ENCODE peak calls at places on chromosomes 1 and 21, in six cellular contexts. K, H, W, P, M and J are unnamed samples.

GRCh38 chr1:61294828-61295428 is 212.6 kb downstream of the NFIA start:
- DNase-seq in K (no peak), H (no peak), W (no peak), P (no peak), M (no peak), J (no peak)

GRCh38 chr1:20153000-20153418 is 13.9 kb downstream of the PLA2G2F start:
- DNase-seq in K (no peak), H (no peak), W (no peak), P (peak; percentile 73), M (no peak), J (peak; percentile 67)

GRCh38 chr21:37368536-37369279 is 2.1 kb downstream of the DYRK1A start:
- DNase-seq in K (peak; percentile 22), H (no peak), W (no peak), P (no peak), M (peak; percentile 79), J (no peak)

GRCh38 chr1:185343306-185343705 is 26.3 kb upstream of the IVNS1ABP start:
- DNase-seq in K (no peak), H (no peak), W (no peak), P (no peak), M (no peak), J (no peak)

GRCh38 chr1:243980071-243980470 is 71.0 kb upstream of the ZBTB18 start:
- DNase-seq in K (no peak), H (no peak), W (no peak), P (no peak), M (no peak), J (no peak)

GRCh38 chr1:95116666-95117206 is 419 bp upstream of the TLCD4 start:
- DNase-seq in K (peak; percentile 58), H (peak; percentile 55), W (peak; percentile 27), P (peak; percentile 78), M (peak; percentile 19), J (peak; percentile 72)

GRCh38 chr1:2085080-2085479 is 34.9 kb downstream of the PRKCZ start:
- DNase-seq in K (no peak), H (no peak), W (no peak), P (no peak), M (no peak), J (peak; percentile 76)

GRCh38 chr21:43352568-43353281 is 74.2 kb downstream of the SIK1 start:
- DNase-seq in K (peak; percentile 100), H (no peak), W (no peak), P (no peak), M (peak; percentile 65), J (no peak)

GRCh38 chr1:234212764-234213406 is 160.4 kb upstream of the COA6 start:
- DNase-seq in K (peak; percentile 74), H (peak; percentile 49), W (no peak), P (no peak), M (peak; percentile 25), J (no peak)

GRCh38 chr1:17197696-17198095 is 7.2 kb upstream of the PADI1 start:
- DNase-seq in K (no peak), H (no peak), W (no peak), P (no peak), M (no peak), J (no peak)

GRCh38 chr1:206595581-206596318 is 16.5 kb downstream of the EIF2D start:
- DNase-seq in K (no peak), H (no peak), W (no peak), P (no peak), M (no peak), J (no peak)

GRCh38 chr1:60000625-60001024 is 72.9 kb downstream of the C1orf87 start:
- DNase-seq in K (no peak), H (no peak), W (no peak), P (no peak), M (no peak), J (no peak)

GRCh38 chr1:167135281-167135840 is 41.5 kb downstream of the STYXL2 start:
- DNase-seq in K (no peak), H (no peak), W (no peak), P (no peak), M (no peak), J (no peak)

GRCh38 chr1:19260211-19261138 is 8.9 kb downstream of the MRTO4 start:
- DNase-seq in K (no peak), H (no peak), W (no peak), P (peak; percentile 73), M (peak; percentile 93), J (no peak)

GRCh38 chr1:157966034-157966671 is 27.3 kb upstream of the KIRREL1 start:
- DNase-seq in K (no peak), H (peak; percentile 100), W (no peak), P (no peak), M (peak; percentile 83), J (no peak)

GRCh38 chr1:37629008-37629407 is 5.7 kb downstream of the RSPO1 start:
- DNase-seq in K (no peak), H (no peak), W (no peak), P (no peak), M (no peak), J (no peak)

GRCh38 chr1:162020145-162020544 is 3.5 kb downstream of the OLFML2B start:
- DNase-seq in K (no peak), H (peak; percentile 3), W (no peak), P (no peak), M (peak; percentile 72), J (no peak)

GRCh38 chr1:20511518-20512428 is 3.8 kb upstream of the MUL1 start:
- DNase-seq in K (peak; percentile 8), H (no peak), W (no peak), P (peak; percentile 11), M (peak; percentile 69), J (no peak)

GRCh38 chr1:183063349-183063748 is 40.1 kb downstream of the LAMC1 start:
- DNase-seq in K (no peak), H (no peak), W (no peak), P (no peak), M (peak; percentile 22), J (no peak)

GRCh38 chr1:186146971-186147370 is 228.1 kb downstream of the TPR start:
- DNase-seq in K (no peak), H (no peak), W (no peak), P (no peak), M (no peak), J (no peak)

GRCh38 chr21:42028754-42029385 is 18.7 kb upstream of the ZBTB21 start:
- DNase-seq in K (no peak), H (no peak), W (no peak), P (no peak), M (no peak), J (peak; percentile 30)

GRCh38 chr1:20727746-20728316 is 4.7 kb downstream of the SH2D5 start:
- DNase-seq in K (peak; percentile 21), H (no peak), W (no peak), P (peak; percentile 74), M (no peak), J (no peak)

GRCh38 chr1:205631010-205631726 is 643 bp downstream of the ELK4 start:
- DNase-seq in K (peak; percentile 97), H (peak; percentile 79), W (peak; percentile 73), P (peak; percentile 85), M (peak; percentile 71), J (peak; percentile 76)

GRCh38 chr1:66452982-66453381 is 81.0 kb upstream of the SGIP1 start:
- DNase-seq in K (no peak), H (no peak), W (no peak), P (no peak), M (no peak), J (no peak)

GRCh38 chr1:8094481-8095241 is 68.6 kb upstream of the ERRFI1 start:
- DNase-seq in K (no peak), H (peak; percentile 75), W (no peak), P (no peak), M (peak; percentile 96), J (no peak)

GRCh38 chr1:117600966-117601365 is 4.9 kb upstream of the TENT5C start:
- DNase-seq in K (no peak), H (no peak), W (no peak), P (peak; percentile 75), M (peak; percentile 43), J (no peak)

GRCh38 chr1:25641931-25642611 is 25.5 kb downstream of the MAN1C1 start:
- DNase-seq in K (peak; percentile 19), H (no peak), W (no peak), P (no peak), M (peak; percentile 79), J (no peak)

GRCh38 chr1:43809097-43809673 is 101.8 kb downstream of the ST3GAL3 start:
- DNase-seq in K (no peak), H (no peak), W (no peak), P (no peak), M (no peak), J (no peak)

GRCh38 chr1:160954158-160955104 is at the start of gene ITLN2:
- DNase-seq in K (peak; percentile 73), H (peak; percentile 5), W (peak; percentile 18), P (no peak), M (peak; percentile 30), J (no peak)

GRCh38 chr1:114670083-114671010 is 498 bp upstream of the DENND2C start:
- DNase-seq in K (peak; percentile 92), H (peak; percentile 87), W (peak; percentile 81), P (peak; percentile 98), M (peak; percentile 85), J (peak; percentile 95)

GRCh38 chr1:19033926-19034680 is 77.6 kb upstream of the IFFO2 start:
- DNase-seq in K (no peak), H (peak; percentile 48), W (no peak), P (no peak), M (peak; percentile 54), J (peak; percentile 37)

GRCh38 chr1:225848044-225848955 is 33.9 kb downstream of the TMEM63A start:
- DNase-seq in K (peak; percentile 59), H (no peak), W (no peak), P (no peak), M (peak; percentile 30), J (no peak)

GRCh38 chr1:107058245-107059032 is 2.0 kb downstream of the PRMT6 start:
- DNase-seq in K (peak; percentile 18), H (no peak), W (no peak), P (no peak), M (no peak), J (no peak)

GRCh38 chr1:180167021-180167701 is 12.5 kb downstream of the QSOX1 start:
- DNase-seq in K (no peak), H (no peak), W (no peak), P (no peak), M (no peak), J (no peak)

GRCh38 chr1:30776097-30777059 is 18.8 kb upstream of the LAPTM5 start:
- DNase-seq in K (no peak), H (no peak), W (no peak), P (no peak), M (no peak), J (peak; percentile 39)

GRCh38 chr1:59150537-59151386 is 146.1 kb upstream of the FGGY start:
- DNase-seq in K (peak; percentile 69), H (peak; percentile 98), W (no peak), P (peak; percentile 88), M (peak; percentile 100), J (no peak)